ENCODE peak calls at places on chromosomes 5 and 9, in five cellular contexts. One of them, this sample, is unnamed.
A peak's percentile ranks its signal among the peaks of the same experiment; 100 is the strongest.

GRCh38 chr9:108056083-108056804 is 566.7 kb upstream of the KLF4 start:
- DNase-seq in Caki2: no peak
- DNase-seq in GM13977: no peak
- DNase-seq in activated gamma-delta T cell treated with Interleukin-2 at 50 U/mL for 16 hours: no peak
- DNase-seq in psoas muscle: no peak
- DNase-seq in this sample: peak; percentile 30

GRCh38 chr5:135373747-135374515 is 25.1 kb downstream of the MACROH2A1 start:
- DNase-seq in Caki2: no peak
- DNase-seq in GM13977: no peak
- DNase-seq in activated gamma-delta T cell treated with Interleukin-2 at 50 U/mL for 16 hours: no peak
- DNase-seq in psoas muscle: peak; percentile 49
- DNase-seq in this sample: no peak

GRCh38 chr5:125483609-125484008 is 737.2 kb upstream of the ZNF608 start:
- DNase-seq in Caki2: no peak
- DNase-seq in GM13977: no peak
- DNase-seq in activated gamma-delta T cell treated with Interleukin-2 at 50 U/mL for 16 hours: no peak
- DNase-seq in psoas muscle: no peak
- DNase-seq in this sample: no peak

GRCh38 chr5:98927988-98928801 is 612 bp downstream of the CHD1 start:
- DNase-seq in Caki2: peak; percentile 57
- DNase-seq in GM13977: peak; percentile 60
- DNase-seq in activated gamma-delta T cell treated with Interleukin-2 at 50 U/mL for 16 hours: no peak
- DNase-seq in psoas muscle: peak; percentile 77
- DNase-seq in this sample: peak; percentile 42

GRCh38 chr5:160133918-160134304 is 14.7 kb upstream of the PWWP2A start:
- DNase-seq in Caki2: no peak
- DNase-seq in GM13977: no peak
- DNase-seq in activated gamma-delta T cell treated with Interleukin-2 at 50 U/mL for 16 hours: no peak
- DNase-seq in psoas muscle: no peak
- DNase-seq in this sample: no peak

GRCh38 chr5:178246736-178247135 is 14.1 kb upstream of the PHYKPL start:
- DNase-seq in Caki2: no peak
- DNase-seq in GM13977: no peak
- DNase-seq in activated gamma-delta T cell treated with Interleukin-2 at 50 U/mL for 16 hours: no peak
- DNase-seq in psoas muscle: no peak
- DNase-seq in this sample: no peak

GRCh38 chr5:143986567-143987242 is 174.7 kb downstream of the HMHB1 start:
- DNase-seq in Caki2: no peak
- DNase-seq in GM13977: no peak
- DNase-seq in activated gamma-delta T cell treated with Interleukin-2 at 50 U/mL for 16 hours: no peak
- DNase-seq in psoas muscle: no peak
- DNase-seq in this sample: no peak

GRCh38 chr5:111733571-111733970 is 23.4 kb downstream of the NREP start:
- DNase-seq in Caki2: no peak
- DNase-seq in GM13977: no peak
- DNase-seq in activated gamma-delta T cell treated with Interleukin-2 at 50 U/mL for 16 hours: no peak
- DNase-seq in psoas muscle: no peak
- DNase-seq in this sample: no peak

GRCh38 chr9:106622148-106622547 is 240.8 kb upstream of the ZNF462 start:
- DNase-seq in Caki2: no peak
- DNase-seq in GM13977: no peak
- DNase-seq in activated gamma-delta T cell treated with Interleukin-2 at 50 U/mL for 16 hours: no peak
- DNase-seq in psoas muscle: no peak
- DNase-seq in this sample: no peak

This sample was measured in H54.